ENCODE peak calls at places on chromosomes 4 and X, in eight cellular contexts. Q is SK-N-SH, J is H1, V is endothelial cell of umbilical vein, Z is HepG2, S is HCT116, M is GM12878, H is K562. P is an unnamed sample.

GRCh38 chr4:142379277-142380051 is 466.6 kb downstream of the INPP4B start:
- DNase-seq in S (peak; percentile 62), V (peak; percentile 26), M (no peak), Z (no peak), H (no peak), Q (no peak), J (peak; percentile 42), P (no peak)

GRCh38 chrX:39819921-39820849 is 277.6 kb downstream of the BCOR start:
- DNase-seq in Q (peak; percentile 72), M (no peak), H (no peak), J (no peak), S (no peak), Z (no peak), V (peak; percentile 1), P (no peak)

GRCh38 chr4:129153700-129154099 is 57.7 kb downstream of the C4orf33 start:
- DNase-seq in M (no peak), J (no peak), V (no peak), H (no peak), S (no peak), Z (no peak), Q (no peak), P (no peak)

GRCh38 chrX:122434942-122435341 is 749.1 kb upstream of the GRIA3 start:
- DNase-seq in Z (no peak), M (no peak), H (no peak), J (no peak), Q (no peak), V (no peak), S (no peak), P (no peak)

GRCh38 chrX:24144528-24144927 is 5.0 kb upstream of the ZFX start:
- DNase-seq in J (no peak), H (no peak), V (no peak), M (no peak), Z (no peak), S (no peak), Q (no peak), P (no peak)

GRCh38 chrX:78624884-78625283 is 34.2 kb downstream of the RTL3 start:
- DNase-seq in Z (no peak), S (no peak), Q (no peak), J (no peak), V (no peak), M (no peak), H (no peak), P (no peak)

GRCh38 chr4:38654273-38654672 is 9.7 kb upstream of the KLF3 start:
- DNase-seq in V (no peak), Q (no peak), M (no peak), H (no peak), J (no peak), Z (no peak), S (no peak), P (no peak)

GRCh38 chrX:113743069-113743468 is 840.8 kb upstream of the HTR2C start:
- DNase-seq in M (no peak), V (no peak), Z (no peak), H (no peak), Q (no peak), J (no peak), S (no peak), P (no peak)

GRCh38 chrX:9912341-9912740 is 54.8 kb upstream of the CLDN34 start:
- DNase-seq in J (peak; percentile 49), M (no peak), S (no peak), V (no peak), Z (no peak), H (no peak), Q (peak; percentile 64), P (no peak)

GRCh38 chr4:85399270-85399669 is 75.7 kb upstream of the ARHGAP24 start:
- DNase-seq in J (no peak), M (no peak), V (no peak), S (no peak), Z (no peak), Q (no peak), H (no peak), P (no peak)

GRCh38 chrX:10011261-10011931 is 44.2 kb downstream of the CLDN34 start:
- DNase-seq in Q (no peak), H (no peak), J (no peak), M (peak; percentile 48), S (no peak), Z (no peak), V (peak; percentile 27), P (no peak)

DNA sequence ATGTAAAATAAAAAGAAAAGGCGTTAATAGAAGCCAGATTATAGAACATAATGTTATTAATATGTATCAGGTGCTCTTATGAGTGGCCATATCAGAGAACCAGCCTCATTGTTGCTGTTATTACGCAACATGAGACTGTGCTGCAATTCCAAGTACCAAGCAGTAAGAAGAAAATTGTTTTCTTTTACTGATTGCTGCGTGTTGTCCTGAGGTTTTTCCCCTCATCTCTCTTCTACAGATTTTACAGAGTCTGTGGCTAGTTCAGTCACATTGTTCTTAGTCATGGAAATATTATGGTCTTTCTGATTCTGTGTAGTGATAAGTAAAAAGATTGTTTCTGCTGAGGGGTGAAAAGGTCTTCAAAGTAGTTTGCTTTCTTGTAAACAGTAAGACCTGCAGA is 55.9 kb downstream of the NPNT start:
- DNase-seq in Z (no peak), S (no peak), M (no peak), Q (no peak), J (no peak), V (no peak), H (no peak), P (no peak)
- H3K9ac ChIP-seq in Z (no peak overlapping the region), S (no peak overlapping the region), M (no peak overlapping the region), Q (no peak overlapping the region), J (no peak overlapping the region), V (no peak overlapping the region), H (no peak overlapping the region), P (no peak overlapping the region)

GRCh38 chrX:103688949-103689348 is 2.5 kb upstream of the MORF4L2 start:
- DNase-seq in M (no peak), Z (peak; percentile 21), Q (peak; percentile 27), J (no peak), V (peak; percentile 29), H (peak; percentile 11), S (no peak), P (no peak)
- TF ChIP-seq POLR2AphosphoS5 in M (no peak), Z (no peak), Q (no peak), J (no peak), V (no peak), H (no peak), S (no peak), P (no peak)

DNA sequence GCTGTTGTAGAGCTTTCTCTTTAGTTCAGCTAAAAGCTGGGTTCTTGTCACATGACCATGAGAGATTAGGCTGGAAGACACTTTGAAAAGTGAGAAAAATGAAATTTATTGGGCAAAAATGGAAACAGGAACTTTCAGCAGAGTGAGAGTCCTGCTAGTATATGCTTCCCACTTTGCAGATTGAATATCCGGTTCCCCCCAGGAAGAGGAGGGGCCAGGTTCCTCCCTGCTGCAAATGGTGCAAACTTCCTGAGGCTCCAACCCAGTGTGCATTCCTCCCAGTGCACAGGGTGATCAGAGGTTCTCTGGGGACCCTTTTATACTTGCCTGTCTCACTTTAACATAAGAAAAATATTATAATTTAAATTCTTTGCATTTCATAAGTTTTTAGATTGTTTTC is 119.9 kb upstream of the SPIN4 start:
- DNase-seq in Z (no peak), S (no peak), Q (no peak), M (no peak), H (no peak), J (no peak), V (no peak), P (no peak)
- H3K9me3 ChIP-seq in Z (peaks cover 12% of the 10 kb centered on the region), S (no peaks in the 10 kb centered on the region), Q (peaks cover 10% of the 10 kb centered on the region), M (peaks cover 4% of the 10 kb centered on the region), H (peaks cover 7% of the 10 kb centered on the region), J (peaks cover 3% of the 10 kb centered on the region), V (no peaks in the 10 kb centered on the region), P (peaks cover 5% of the 10 kb centered on the region)

GRCh38 chrX:130125090-130125489 is 14.8 kb upstream of the ELF4 start:
- DNase-seq in Q (peak; percentile 71), M (no peak), Z (no peak), H (no peak), S (no peak), J (no peak), V (peak; percentile 31), P (no peak)
- H3K9ac ChIP-seq in Q (no peak overlapping the region), M (no peak overlapping the region), Z (no peak overlapping the region), H (peak overlapping the region; percentile 56), S (no peak overlapping the region), J (no peak overlapping the region), V (no peak overlapping the region), P (no peak overlapping the region)

GRCh38 chrX:129782015-129782495 is 2.3 kb downstream of the SASH3 start:
- DNase-seq in V (no peak), H (no peak), J (no peak), Q (no peak), M (no peak), Z (no peak), S (no peak), P (no peak)
- TF ChIP-seq POLR2AphosphoS5 in V (no peak), H (no peak), J (no peak), Q (no peak), M (peak; percentile 66), Z (no peak), S (no peak), P (no peak)

GRCh38 chrX:154378059-154378798 is 866 bp upstream of the EMD start:
- DNase-seq in J (no peak), S (no peak), V (peak; percentile 70), Q (peak; percentile 85), H (peak; percentile 69), Z (no peak), M (no peak), P (no peak)
- H3K9me3 ChIP-seq in J (no peaks in the 10 kb centered on the region), S (no peaks in the 10 kb centered on the region), V (no peaks in the 10 kb centered on the region), Q (no peaks in the 10 kb centered on the region), H (no peaks in the 10 kb centered on the region), Z (no peaks in the 10 kb centered on the region), M (no peaks in the 10 kb centered on the region), P (no peaks in the 10 kb centered on the region)

GRCh38 chrX:34341258-34341657 is 209.1 kb upstream of the FAM47A start:
- DNase-seq in Z (no peak), V (peak; percentile 21), Q (no peak), S (no peak), H (no peak), M (no peak), J (no peak), P (no peak)
- H3K9ac ChIP-seq in Z (no peak overlapping the region), V (no peak overlapping the region), Q (no peak overlapping the region), S (no peak overlapping the region), H (no peak overlapping the region), M (no peak overlapping the region), J (no peak overlapping the region), P (no peak overlapping the region)

DNA sequence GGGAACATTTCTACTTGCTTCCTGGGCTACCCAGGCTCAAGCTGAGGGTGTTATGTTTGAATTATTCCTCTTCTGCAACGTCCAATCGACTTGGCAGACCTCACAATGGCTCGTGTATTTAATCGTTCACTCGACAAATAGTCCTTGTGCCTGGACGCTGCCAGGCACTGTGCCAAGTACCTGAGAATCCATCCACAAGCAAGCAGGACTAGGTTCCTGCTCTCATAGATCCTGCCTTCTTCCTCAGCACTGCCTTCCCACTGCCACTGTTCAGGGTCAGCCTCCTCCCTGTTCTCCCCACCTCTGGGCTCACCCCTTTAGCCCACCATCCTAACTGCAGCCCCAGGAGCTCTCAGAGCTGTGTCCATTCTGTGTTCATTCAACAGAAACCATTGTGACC is 113.3 kb downstream of the EFNB1 start:
- DNase-seq in V (no peak), Z (no peak), Q (no peak), H (no peak), S (no peak), M (no peak), J (peak; percentile 6), P (no peak)
- TF ChIP-seq POLR2AphosphoS5 in V (no peak), Z (no peak), Q (no peak), H (no peak), S (no peak), M (no peak), J (no peak), P (no peak)

DNA sequence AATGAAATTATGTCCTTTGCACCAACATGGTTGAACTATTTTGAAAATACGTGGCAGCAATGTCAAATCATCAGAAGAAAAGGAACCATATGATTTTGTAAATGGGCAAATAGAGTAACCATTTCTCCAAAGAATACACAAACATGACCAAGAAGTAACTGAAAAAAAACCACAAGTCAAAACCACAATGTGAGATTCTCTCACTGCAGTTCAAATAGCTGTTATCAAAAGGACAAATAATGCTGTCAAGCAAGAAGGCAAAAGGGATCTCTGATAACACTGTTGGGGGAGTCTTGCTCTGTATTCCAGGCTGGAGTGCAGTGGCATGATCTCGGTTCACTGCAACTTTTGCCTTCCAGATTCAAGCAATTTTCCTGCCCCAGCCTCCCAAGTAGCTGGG is 280.8 kb upstream of the ZCCHC13 start:
- DNase-seq in S (no peak), H (no peak), M (no peak), J (no peak), V (no peak), Q (no peak), Z (no peak), P (no peak)
- H3K9me3 ChIP-seq in S (no peaks in the 10 kb centered on the region), H (no peaks in the 10 kb centered on the region), M (no peaks in the 10 kb centered on the region), J (peaks cover 8% of the 10 kb centered on the region), V (no peaks in the 10 kb centered on the region), Q (no peaks in the 10 kb centered on the region), Z (no peaks in the 10 kb centered on the region), P (no peaks in the 10 kb centered on the region)